ENCODE peak calls at places on chromosomes 6 and 20, in seven cellular contexts. Z is CD8-positive, alpha-beta memory T cell; W is OCI-LY7; R is ovary; V is thoracic aorta; M is SJCRH30; A is heart right ventricle. H is an unnamed sample. For H3K4me1, the result is how much of the 10 kb centered on the place peaks cover.

GRCh38 chr6:95545691-95546090 is 31.6 kb upstream of the MANEA start:
- DNase-seq in Z (no peak), V (no peak), A (no peak), M (no peak), R (no peak), W (no peak), H (no peak)

GRCh38 chr20:4012631-4013030 is 2.7 kb downstream of the RNF24 start:
- DNase-seq in V (no peak), Z (no peak), A (no peak), M (no peak), R (no peak), W (no peak), H (no peak)

GRCh38 chr6:148969679-148970078 is 222.8 kb downstream of the UST start:
- DNase-seq in V (no peak), R (no peak), A (peak), M (peak), Z (no peak), W (no peak), H (peak)

GRCh38 chr6:53746442-53747103 is 48.2 kb upstream of the LRRC1 start:
- DNase-seq in V (no peak), A (no peak), Z (no peak), R (no peak), W (no peak), M (no peak), H (no peak)

GRCh38 chr6:126831461-126831860 is 287.0 kb upstream of the RSPO3 start:
- DNase-seq in Z (no peak), W (no peak), V (no peak), M (no peak), A (no peak), R (no peak), H (no peak)

GRCh38 chr6:143529095-143529494 is 17.6 kb upstream of the FUCA2 start:
- DNase-seq in Z (no peak), A (no peak), R (no peak), M (peak), W (no peak), V (no peak), H (no peak)

GRCh38 chr6:150687508-150687907 is 87.8 kb downstream of the PLEKHG1 start:
- DNase-seq in Z (no peak), M (no peak), A (peak), W (no peak), R (peak), V (no peak), H (peak)

GRCh38 chr20:63651942-63652191 is 1.4 kb downstream of the STMN3 start:
- DNase-seq in W (no peak), V (no peak), A (no peak), Z (no peak), R (peak), M (no peak), H (no peak)

GRCh38 chr6:83252717-83253116 is 59.6 kb downstream of the RWDD2A start:
- DNase-seq in R (no peak), W (no peak), V (no peak), M (no peak), A (no peak), Z (no peak), H (no peak)

GRCh38 chr20:63807654-63808053 is 23.4 kb downstream of the ZBTB46 start:
- DNase-seq in M (no peak), W (no peak), V (no peak), R (no peak), A (no peak), Z (no peak), H (no peak)

GRCh38 chr6:121223212-121223611 is 111.1 kb downstream of the TBC1D32 start:
- DNase-seq in V (no peak), M (no peak), W (no peak), Z (no peak), A (no peak), R (no peak), H (no peak)

GRCh38 chr20:51797357-51798025 is 4.8 kb downstream of the SALL4 start:
- DNase-seq in A (no peak), M (no peak), Z (no peak), R (no peak), W (no peak), V (no peak), H (no peak)

GRCh38 chr6:7991992-7992815 is 72.0 kb downstream of the BLOC1S5 start:
- DNase-seq in A (peak), W (peak), Z (no peak), V (no peak), R (no peak), M (peak), H (peak)

GRCh38 chr6:146542881-146543210 is 787 bp upstream of the RAB32 start:
- DNase-seq in R (no peak), V (no peak), M (no peak), W (no peak), A (no peak), Z (no peak), H (no peak)

GRCh38 chr6:151675746-151676459 is 131.6 kb upstream of the ESR1 start:
- DNase-seq in V (no peak), W (peak), R (no peak), Z (peak), M (peak), A (no peak), H (no peak)

GRCh38 chr6:166474721-166475565 is 92.2 kb upstream of the MPC1 start:
- DNase-seq in Z (no peak), V (no peak), M (peak), W (no peak), A (no peak), R (peak), H (no peak)

GRCh38 chr6:19753822-19754221 is 83.3 kb upstream of the ID4 start:
- DNase-seq in M (no peak), A (no peak), Z (no peak), V (no peak), W (no peak), R (no peak), H (no peak)

GRCh38 chr20:6705106-6705766 is 62.2 kb upstream of the BMP2 start:
- DNase-seq in A (no peak), V (no peak), R (no peak), W (no peak), M (no peak), Z (no peak), H (no peak)

GRCh38 chr6:14270142-14270893 is 152.7 kb downstream of the CD83 start:
- DNase-seq in M (no peak), A (no peak), V (no peak), R (no peak), W (no peak), Z (no peak), H (no peak)
- H3K4me1 ChIP-seq in M (under half), A (under half), V (under half), R (under half), W (half or more), Z (under half), H (under half)

GRCh38 chr6:89952696-89953095 is 58.4 kb downstream of the GJA10 start:
- DNase-seq in V (no peak), W (no peak), M (peak), R (no peak), Z (peak), A (no peak), H (no peak)

GRCh38 chr6:89955364-89955763 is 61.1 kb downstream of the GJA10 start:
- DNase-seq in Z (no peak), A (no peak), M (no peak), W (no peak), R (no peak), V (no peak), H (no peak)

GRCh38 chr6:89954721-89955148 is 60.5 kb downstream of the GJA10 start:
- DNase-seq in W (no peak), V (no peak), A (no peak), R (no peak), M (no peak), Z (peak), H (no peak)

GRCh38 chr6:89952361-89952680 is 58.1 kb downstream of the GJA10 start:
- DNase-seq in Z (peak), W (no peak), R (no peak), M (no peak), A (no peak), V (no peak), H (no peak)

GRCh38 chr6:89956182-89956581 is 61.9 kb downstream of the GJA10 start:
- DNase-seq in Z (no peak), M (peak), W (no peak), A (no peak), V (no peak), R (no peak), H (no peak)
- H3K4me3 ChIP-seq in Z (no peak), M (no peak), W (no peak), A (no peak), V (no peak), R (no peak), H (no peak)

GRCh38 chr6:156977527-156978291 is 200.5 kb downstream of the ARID1B start:
- DNase-seq in W (no peak), M (peak), A (peak), V (no peak), Z (no peak), R (no peak), H (no peak)

GRCh38 chr6:156980515-156980914 is 203.3 kb downstream of the ARID1B start:
- DNase-seq in R (no peak), V (no peak), A (no peak), Z (no peak), W (no peak), M (peak), H (no peak)

GRCh38 chr6:156980948-156981347 is 203.8 kb downstream of the ARID1B start:
- DNase-seq in W (no peak), A (no peak), R (no peak), Z (no peak), M (no peak), V (no peak), H (no peak)

GRCh38 chr6:156976144-156977088 is 199.2 kb downstream of the ARID1B start:
- DNase-seq in A (no peak), W (peak), Z (peak), M (no peak), V (no peak), R (no peak), H (no peak)

DNA sequence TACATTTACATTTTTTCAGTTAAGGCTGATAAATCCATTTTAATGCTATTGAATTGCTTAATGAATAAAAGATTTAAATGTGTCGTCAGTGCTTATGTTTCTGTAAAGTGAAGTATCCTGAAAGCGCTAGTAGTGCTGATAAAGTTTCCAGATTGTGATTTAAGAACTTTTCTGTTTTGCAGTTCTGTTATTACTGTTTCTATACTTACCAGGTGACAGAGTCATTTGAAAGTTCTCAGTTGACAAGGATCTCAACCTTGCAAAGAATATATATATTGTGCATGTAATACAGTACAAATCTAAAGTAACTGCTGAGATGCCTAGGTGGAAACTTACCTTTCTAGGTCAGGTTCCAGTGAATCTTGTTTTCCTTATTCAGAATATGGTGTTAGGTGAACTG is 201.8 kb downstream of the ARID1B start:
- DNase-seq in A (no peak), Z (no peak), R (no peak), W (no peak), M (no peak), V (no peak), H (no peak)
- H3K4me1 ChIP-seq in A (under half), Z (under half), R (under half), W (half or more), M (under half), V (under half), H (half or more)

GRCh38 chr6:159121387-159121955 is 47.7 kb upstream of the FNDC1 start:
- DNase-seq in W (no peak), R (no peak), V (no peak), Z (no peak), A (no peak), M (no peak), H (no peak)
- H3K4me3 ChIP-seq in W (no peak), R (no peak), V (no peak), Z (no peak), A (no peak), M (no peak), H (no peak)

GRCh38 chr6:169416249-169416648 is 162.6 kb upstream of the THBS2 start:
- DNase-seq in A (no peak), Z (no peak), W (no peak), M (no peak), V (no peak), R (no peak), H (no peak)
- H3K4me1 ChIP-seq in A (under half), Z (under half), W (under half), M (under half), V (under half), R (under half), H (under half)

GRCh38 chr6:24903681-24904080 is 32.1 kb downstream of the RIPOR2 start:
- DNase-seq in R (no peak), W (no peak), M (peak), Z (no peak), A (no peak), V (no peak), H (no peak)
- H3K4me3 ChIP-seq in R (no peak), W (no peak), M (no peak), Z (no peak), A (no peak), V (no peak), H (no peak)

GRCh38 chr6:30802731-30803130 is 58.4 kb upstream of the IER3 start:
- DNase-seq in W (no peak), M (no peak), V (no peak), R (no peak), A (no peak), Z (no peak), H (no peak)
- H3K4me1 ChIP-seq in W (under half), M (under half), V (under half), R (under half), A (under half), Z (under half), H (under half)

GRCh38 chr6:31308050-31308844 is 36.4 kb upstream of the HLA-C start:
- DNase-seq in A (no peak), Z (peak), V (no peak), R (peak), W (peak), M (no peak), H (no peak)

GRCh38 chr6:31305674-31306219 is 33.9 kb upstream of the HLA-C start:
- DNase-seq in M (no peak), A (no peak), R (no peak), W (no peak), Z (no peak), V (no peak), H (no peak)

GRCh38 chr6:31304683-31305082 is 32.8 kb upstream of the HLA-C start:
- DNase-seq in V (no peak), Z (no peak), R (no peak), A (no peak), W (no peak), M (no peak), H (no peak)

GRCh38 chr6:31308845-31309175 is 36.9 kb upstream of the HLA-C start:
- DNase-seq in R (no peak), A (no peak), V (no peak), W (no peak), Z (no peak), M (no peak), H (no peak)

DNA sequence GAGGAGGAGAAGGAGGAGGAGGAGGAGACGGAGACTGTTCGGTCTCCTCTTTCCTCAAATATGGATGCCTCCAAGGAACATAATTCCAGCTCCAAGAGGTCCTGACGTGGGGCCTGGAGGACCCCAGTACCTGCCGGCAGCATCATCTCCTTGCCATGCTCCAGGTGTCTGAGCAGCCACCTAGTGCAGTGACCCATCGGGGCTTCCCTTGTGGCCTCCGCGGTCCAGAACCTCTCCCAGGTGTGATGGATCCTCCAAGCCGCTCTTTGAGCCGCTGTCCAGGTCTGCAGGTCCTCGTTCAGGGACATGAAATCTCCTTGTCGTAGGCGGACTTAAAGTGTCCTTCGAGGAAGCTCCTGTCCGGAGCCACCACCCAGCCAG is 35.8 kb upstream of the HLA-C start:
- DNase-seq in W (no peak), A (no peak), V (no peak), M (no peak), R (no peak), Z (no peak), H (no peak)
- H3K4me3 ChIP-seq in W (no peak), A (no peak), V (peak), M (no peak), R (no peak), Z (peak), H (no peak)

GRCh38 chr20:20000223-20000968 is 16.8 kb upstream of the NAA20 start:
- DNase-seq in V (no peak), A (no peak), R (no peak), W (no peak), M (no peak), Z (no peak), H (no peak)

GRCh38 chr20:19993937-19994667 is 23.1 kb upstream of the NAA20 start:
- DNase-seq in M (peak), V (no peak), W (no peak), R (no peak), A (peak), Z (no peak), H (no peak)

GRCh38 chr20:19995220-19995863 is 21.8 kb upstream of the NAA20 start:
- DNase-seq in R (no peak), V (no peak), Z (peak), A (peak), W (peak), M (peak), H (no peak)

GRCh38 chr20:19998990-19999705 is 18.0 kb upstream of the NAA20 start:
- DNase-seq in V (no peak), Z (no peak), W (no peak), A (no peak), R (no peak), M (no peak), H (no peak)

DNA sequence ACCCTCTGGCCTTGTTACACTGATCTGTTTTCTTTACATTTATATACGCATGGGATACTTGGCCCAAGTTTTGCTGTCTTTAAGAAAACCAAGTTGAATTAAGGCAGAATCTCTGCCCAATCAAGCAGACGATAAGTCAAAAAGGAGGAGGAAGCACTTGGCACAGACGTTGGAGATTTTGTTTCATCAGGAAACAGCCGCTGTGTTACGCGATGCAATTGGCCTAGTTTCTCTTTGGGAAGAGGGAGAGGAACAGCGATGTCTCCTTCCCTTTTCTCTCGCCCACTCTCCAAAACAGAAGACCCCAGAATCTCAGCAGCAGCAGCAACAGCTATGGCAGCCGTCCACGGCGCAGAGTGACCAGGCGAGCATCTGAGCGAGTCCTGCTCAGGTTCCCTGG is 20.2 kb upstream of the NAA20 start:
- DNase-seq in V (no peak), M (no peak), A (peak), W (no peak), Z (no peak), R (no peak), H (no peak)
- H3K4me1 ChIP-seq in V (under half), M (under half), A (half or more), W (under half), Z (under half), R (under half), H (half or more)